ENCODE peak calls at places on chromosomes 2 and 18, in seven cellular contexts. E is stomach, V is spleen, C is SK-N-SH, O is HepG2, J is endothelial cell of umbilical vein, Z is HL-60. B is an unnamed sample.
A peak's percentile ranks its signal among the peaks of the same experiment; 100 is the strongest.

GRCh38 chr2:101124684-101125366 is 26.4 kb downstream of the TBC1D8 start:
- DNase-seq in J (peak; percentile 98), Z (no peak), V (no peak), O (peak; percentile 96), C (no peak), E (peak; percentile 78), B (no peak)

GRCh38 chr2:59745085-59745484 is 808.4 kb downstream of the BCL11A start:
- DNase-seq in J (no peak), O (no peak), Z (no peak), E (no peak), V (no peak), C (no peak), B (no peak)

GRCh38 chr2:173355132-173355865 is 627 bp downstream of the CDCA7 start:
- DNase-seq in O (peak; percentile 18), V (peak; percentile 86), C (peak; percentile 79), J (peak; percentile 77), E (peak; percentile 31), Z (peak; percentile 61), B (peak; percentile 37)

GRCh38 chr2:163601377-163601776 is 134.4 kb downstream of the FIGN start:
- DNase-seq in J (no peak), Z (no peak), O (no peak), V (no peak), C (no peak), E (no peak), B (no peak)

GRCh38 chr18:54742654-54743053 is 85.6 kb upstream of the RAB27B start:
- DNase-seq in J (peak; percentile 37), Z (no peak), C (no peak), V (no peak), E (peak; percentile 40), O (no peak), B (no peak)

GRCh38 chr2:147468349-147468748 is 376.5 kb upstream of the ACVR2A start:
- DNase-seq in J (no peak), C (no peak), E (no peak), Z (no peak), O (no peak), V (no peak), B (no peak)

GRCh38 chr18:48922203-48922800 is 28.5 kb downstream of the SMAD7 start:
- DNase-seq in V (no peak), C (no peak), O (no peak), Z (no peak), J (no peak), E (no peak), B (no peak)

GRCh38 chr2:189153608-189154007 is 26.0 kb downstream of the COL5A2 start:
- DNase-seq in Z (no peak), J (no peak), V (no peak), C (no peak), O (no peak), E (no peak), B (no peak)

GRCh38 chr18:7452331-7452730 is 114.8 kb upstream of the PTPRM start:
- DNase-seq in Z (peak; percentile 19), E (no peak), J (peak; percentile 32), V (no peak), C (peak; percentile 68), O (peak; percentile 18), B (no peak)

GRCh38 chr18:3665780-3666525 is 216.0 kb downstream of the TGIF1 start:
- DNase-seq in Z (peak; percentile 85), E (peak; percentile 86), V (peak; percentile 88), O (peak; percentile 99), J (peak; percentile 90), C (peak; percentile 82), B (peak; percentile 43)

GRCh38 chr2:147327636-147328035 is 517.2 kb upstream of the ACVR2A start:
- DNase-seq in J (no peak), Z (no peak), O (no peak), E (no peak), V (no peak), C (no peak), B (no peak)

GRCh38 chr2:39455826-39456225 is 18.7 kb upstream of the MAP4K3 start:
- DNase-seq in E (no peak), C (no peak), V (no peak), O (no peak), J (no peak), Z (no peak), B (no peak)

GRCh38 chr2:134217316-134217715 is 36.6 kb upstream of the MGAT5 start:
- DNase-seq in C (no peak), Z (no peak), E (peak; percentile 74), J (no peak), O (no peak), V (no peak), B (no peak)

GRCh38 chr2:238457927-238458324 is 31.2 kb downstream of the ASB1 start:
- DNase-seq in V (no peak), J (no peak), O (peak; percentile 50), E (no peak), Z (no peak), C (no peak), B (no peak)

GRCh38 chr2:121771976-121772742 is 16.7 kb downstream of the TSN start:
- DNase-seq in O (peak; percentile 28), J (peak; percentile 76), V (no peak), Z (no peak), E (no peak), C (peak; percentile 80), B (no peak)

GRCh38 chr2:121774216-121774615 is 18.8 kb downstream of the TSN start:
- DNase-seq in C (peak; percentile 58), V (no peak), Z (no peak), E (no peak), O (no peak), J (no peak), B (no peak)

GRCh38 chr2:121764681-121765228 is 9.3 kb downstream of the TSN start:
- DNase-seq in O (no peak), J (no peak), V (no peak), Z (no peak), C (no peak), E (no peak), B (no peak)

GRCh38 chr2:121766624-121767023 is 11.2 kb downstream of the TSN start:
- DNase-seq in E (no peak), V (no peak), C (no peak), Z (no peak), J (no peak), O (no peak), B (no peak)

GRCh38 chr2:121768143-121768755 is 12.8 kb downstream of the TSN start:
- DNase-seq in C (no peak), Z (no peak), E (no peak), J (no peak), O (no peak), V (no peak), B (no peak)
- TF ChIP-seq POLR2AphosphoS5 in C (no peak), Z (no peak), E (no peak), J (no peak), O (peak; percentile 11), V (no peak), B (no peak)

GRCh38 chr2:128379021-128380005 is 60.6 kb upstream of the HS6ST1 start:
- DNase-seq in V (peak; percentile 75), O (peak; percentile 90), J (peak; percentile 48), E (peak; percentile 33), Z (no peak), C (peak; percentile 70), B (no peak)
- TF ChIP-seq POLR2AphosphoS5 in V (peak; percentile 53), O (no peak), J (no peak), E (no peak), Z (no peak), C (no peak), B (no peak)

GRCh38 chr2:4862031-4862430 is 830.2 kb upstream of the SOX11 start:
- DNase-seq in Z (no peak), O (no peak), E (no peak), J (no peak), C (no peak), V (no peak), B (no peak)
- TF ChIP-seq POLR2AphosphoS5 in Z (no peak), O (no peak), E (no peak), J (no peak), C (no peak), V (no peak), B (no peak)

GRCh38 chr18:24426398-24427294 is at the start of gene IMPACT:
- DNase-seq in Z (peak; percentile 85), J (peak; percentile 83), E (peak; percentile 85), O (peak; percentile 38), V (peak; percentile 94), C (peak; percentile 96), B (peak; percentile 39)
- TF ChIP-seq POLR2AphosphoS5 in Z (peak; percentile 91), J (peak; percentile 98), E (no peak), O (peak; percentile 46), V (peak; percentile 80), C (peak; percentile 72), B (no peak)

GRCh38 chr18:62625019-62625418 is 90.3 kb upstream of the PHLPP1 start:
- DNase-seq in V (no peak), C (no peak), J (no peak), Z (no peak), O (no peak), E (no peak), B (no peak)
- TF ChIP-seq POLR2AphosphoS5 in V (no peak), C (no peak), J (no peak), Z (no peak), O (no peak), E (no peak), B (no peak)

DNA sequence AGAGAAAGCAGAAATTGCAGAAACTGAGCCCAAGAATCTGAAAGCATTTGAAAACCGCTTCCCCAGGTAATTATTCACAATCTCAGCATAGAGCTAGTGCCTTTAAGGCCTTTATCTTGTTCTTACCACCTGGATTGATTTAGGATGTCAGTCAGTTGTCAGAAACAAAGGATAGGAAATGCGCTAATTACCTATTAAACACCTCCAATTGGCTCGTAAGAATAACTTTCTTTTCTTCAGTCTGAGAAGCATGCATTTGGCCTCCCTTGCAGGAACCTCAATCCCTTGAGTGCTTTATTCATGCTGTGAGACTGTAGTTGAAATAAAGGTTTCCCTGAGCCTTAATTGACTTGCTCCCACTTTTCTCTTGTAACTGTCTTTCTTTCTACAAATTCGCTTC is 400.3 kb upstream of the LRATD1 start:
- DNase-seq in J (no peak), E (no peak), Z (no peak), O (no peak), V (no peak), C (no peak), B (no peak)
- TF ChIP-seq POLR2AphosphoS5 in J (no peak), E (no peak), Z (no peak), O (no peak), V (no peak), C (no peak), B (no peak)

DNA sequence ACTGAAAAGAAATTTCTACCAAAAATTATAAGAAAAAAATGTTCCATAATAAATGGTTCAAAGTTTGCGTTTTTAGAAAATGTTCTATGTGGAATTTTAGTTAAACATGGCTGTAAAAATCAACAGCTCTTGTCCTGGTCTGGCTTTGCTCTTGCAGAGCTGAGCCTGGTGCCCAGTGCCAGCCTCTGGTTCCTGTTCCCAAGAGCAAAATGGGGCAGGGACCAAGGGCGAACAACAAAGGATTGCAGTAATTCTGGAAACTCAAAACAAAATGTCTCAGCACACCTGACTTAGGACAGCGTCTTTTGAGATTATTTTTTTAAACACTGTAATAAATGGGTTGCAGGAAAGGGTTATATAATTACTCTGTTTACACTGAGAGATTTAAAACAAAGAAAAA is 174.7 kb downstream of the ANAPC1 start:
- DNase-seq in Z (no peak), V (no peak), C (no peak), E (no peak), J (no peak), O (no peak), B (no peak)
- TF ChIP-seq POLR2AphosphoS5 in Z (no peak), V (no peak), C (no peak), E (no peak), J (no peak), O (no peak), B (no peak)